ENCODE peak calls at places on chromosomes 2 and 18, in eight cellular contexts. A, G, F, H, Z, P, I and R are unnamed samples.

GRCh38 chr2:121944072-121944829 is 188.8 kb downstream of the TSN start:
- DNase-seq in F (no peak), H (peak), P (no peak), G (peak), Z (no peak), A (no peak), I (no peak), R (no peak)

GRCh38 chr2:200306969-200307811 is 697 bp downstream of the SPATS2L start:
- DNase-seq in F (no peak), A (peak), I (peak), P (peak), G (peak), Z (no peak), H (peak), R (peak)

GRCh38 chr2:66862871-66863650 is 428.1 kb downstream of the MEIS1 start:
- DNase-seq in H (no peak), I (no peak), P (no peak), A (no peak), G (peak), Z (no peak), F (no peak), R (no peak)

GRCh38 chr18:7766383-7766782 is 199.3 kb downstream of the PTPRM start:
- DNase-seq in Z (no peak), F (no peak), I (no peak), H (no peak), P (no peak), A (no peak), G (no peak), R (no peak)

GRCh38 chr2:181810823-181811695 is 80.5 kb upstream of the ITPRID2 start:
- DNase-seq in H (no peak), Z (peak), P (peak), A (no peak), G (peak), F (peak), I (peak), R (peak)

GRCh38 chr2:61722311-61722710 is 131.5 kb downstream of the FAM161A start:
- DNase-seq in F (no peak), Z (no peak), H (peak), I (no peak), G (no peak), P (no peak), A (no peak), R (no peak)

GRCh38 chr2:28296243-28296642 is 96.4 kb upstream of the FOSL2 start:
- DNase-seq in F (peak), A (no peak), H (no peak), P (no peak), G (peak), Z (no peak), I (no peak), R (no peak)

GRCh38 chr2:226738821-226739507 is 60.7 kb downstream of the IRS1 start:
- DNase-seq in Z (no peak), G (no peak), P (no peak), F (no peak), I (no peak), H (peak), A (no peak), R (no peak)

GRCh38 chr2:219178377-219179175 is 501 bp downstream of the RETREG2 start:
- DNase-seq in H (peak), P (peak), F (no peak), I (peak), G (peak), Z (no peak), A (peak), R (no peak)

GRCh38 chr18:54828290-54828871 is at the start of gene RAB27B:
- DNase-seq in A (peak), F (peak), H (peak), P (peak), I (peak), Z (peak), G (peak), R (peak)
- TF ChIP-seq CTCF in A (no peak), F (no peak), H (no peak), P (no peak), I (no peak), Z (no peak), G (no peak), R (no peak)

GRCh38 chr2:46548521-46549144 is 69.3 kb downstream of the TMEM247 start:
- DNase-seq in A (peak), H (no peak), G (no peak), F (no peak), Z (no peak), I (no peak), P (no peak), R (no peak)
- H3K4me3 ChIP-seq in A (peak), H (no peak), G (no peak), F (no peak), Z (no peak), I (no peak), P (no peak), R (peak)

DNA sequence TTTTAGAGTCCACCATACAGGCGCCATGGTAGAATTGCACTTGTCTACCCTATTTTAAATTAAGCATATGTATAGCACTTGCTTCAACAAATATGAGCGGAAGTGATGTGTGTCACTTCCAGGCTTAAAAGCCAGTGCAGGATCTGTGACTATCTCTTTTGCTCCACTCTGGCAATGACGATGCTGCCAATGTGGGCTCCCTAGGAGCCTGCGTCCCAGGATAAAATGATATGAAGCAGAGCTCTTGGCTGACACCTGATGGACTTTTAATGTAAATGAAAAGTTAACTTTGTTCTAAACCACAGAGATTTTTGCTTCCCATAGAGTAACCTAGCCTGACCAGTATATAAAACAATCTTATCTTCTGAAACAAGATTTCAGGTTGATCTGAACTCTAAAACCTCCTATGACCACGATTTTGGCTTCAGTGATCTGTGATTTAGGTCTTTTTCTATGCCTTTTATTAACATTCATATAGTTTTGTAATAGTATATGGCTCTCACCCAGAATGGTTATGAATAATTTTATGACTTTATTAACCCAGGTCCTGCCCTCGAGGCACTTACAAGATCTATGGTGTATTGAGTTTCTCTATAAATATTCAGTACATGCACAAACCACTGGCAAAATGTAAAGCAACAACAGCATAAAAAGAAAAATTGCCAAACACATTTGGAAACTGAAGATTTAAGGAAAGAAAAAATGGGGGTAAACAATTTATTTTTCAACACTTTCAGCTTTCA is 422.5 kb upstream of the PIK3C3 start:
- DNase-seq in H (no peak), P (no peak), A (no peak), F (no peak), I (no peak), Z (no peak), G (peak), R (no peak)
- TF ChIP-seq CTCF in H (no peak), P (peak), A (peak), F (no peak), I (no peak), Z (no peak), G (peak), R (no peak)

DNA sequence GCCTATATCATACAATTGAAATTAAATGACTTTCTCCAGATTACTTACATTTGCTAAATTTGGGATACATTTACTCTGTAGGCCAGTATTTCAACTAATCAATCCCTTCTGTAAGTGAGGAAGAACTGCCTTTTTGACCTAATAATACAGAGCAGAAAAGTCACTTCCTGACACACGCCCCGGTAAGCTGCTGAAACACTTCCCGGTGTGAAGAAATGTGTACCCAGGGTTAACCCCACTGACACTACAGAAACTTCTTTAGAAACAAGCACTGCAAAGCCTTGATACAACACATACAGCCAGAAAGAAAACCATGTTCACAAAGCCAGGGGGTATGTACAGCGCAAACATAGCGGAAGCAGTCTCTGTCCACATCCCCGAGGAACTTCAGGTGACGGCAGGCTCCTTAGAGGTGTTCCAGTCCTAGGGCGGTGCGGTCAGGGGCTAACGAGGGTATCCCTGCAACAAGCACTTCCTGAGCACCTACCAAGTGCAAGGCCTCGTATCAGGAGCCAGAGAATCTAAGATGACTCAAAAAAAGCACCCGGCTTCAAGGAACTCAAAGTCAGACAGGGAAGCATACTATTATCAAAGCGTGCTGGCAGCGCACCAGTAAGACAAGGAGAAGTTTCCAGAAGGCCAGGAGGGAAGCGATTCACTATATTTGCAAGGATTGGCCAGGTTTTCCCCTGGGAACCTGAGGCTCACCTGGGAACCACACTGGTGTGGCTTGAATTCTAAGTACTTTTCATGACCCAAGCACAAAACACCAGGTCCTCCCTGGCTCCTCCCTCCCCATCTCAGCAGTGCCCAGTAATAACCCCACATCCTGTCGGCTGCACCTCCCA is 46.6 kb downstream of the ZNF516 start:
- DNase-seq in F (no peak), Z (no peak), H (peak), G (no peak), P (no peak), A (no peak), I (no peak), R (no peak)
- H3K4me3 ChIP-seq in F (no peak), Z (no peak), H (no peak), G (no peak), P (no peak), A (no peak), I (no peak), R (no peak)

DNA sequence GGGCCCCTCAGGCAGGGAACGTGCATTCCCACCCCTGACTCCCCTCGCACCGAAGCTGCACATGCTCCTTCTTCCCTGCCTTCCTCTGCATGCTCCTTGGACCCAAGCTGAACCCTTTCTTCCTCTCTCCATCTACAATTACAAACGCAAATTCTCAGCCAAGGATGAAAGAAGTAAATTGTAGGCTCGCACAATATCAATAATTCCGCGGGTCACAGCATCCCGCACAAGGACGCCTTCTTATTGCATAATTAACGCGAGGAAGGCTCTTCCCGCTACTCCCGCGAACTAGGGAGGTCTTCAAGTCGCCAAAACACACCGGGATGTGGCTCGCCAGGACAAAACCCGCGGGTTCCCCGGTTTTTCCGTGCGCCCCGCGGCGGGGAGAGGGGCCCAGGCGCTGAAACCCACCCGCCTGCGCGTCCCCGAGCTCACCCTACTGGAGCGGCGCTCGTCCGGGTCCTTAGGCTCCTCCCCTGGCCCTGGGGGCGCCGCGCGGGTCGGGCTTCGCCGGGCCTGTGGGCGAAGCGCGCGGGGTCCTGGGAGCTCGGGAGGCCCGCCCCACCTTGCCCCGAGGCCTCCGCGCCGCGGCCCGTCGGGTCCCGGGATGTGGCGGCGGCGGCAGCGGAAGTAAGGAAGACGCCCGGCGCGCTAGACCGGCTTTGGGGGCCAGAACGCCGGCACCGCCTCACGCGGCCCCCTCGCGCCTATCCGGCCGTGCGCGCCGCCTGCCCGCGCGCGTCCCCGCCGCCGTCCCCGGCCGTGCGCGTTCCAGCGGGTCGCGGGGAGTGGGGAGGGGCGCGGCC is at the start of gene CHST10:
- DNase-seq in A (peak), F (no peak), H (peak), P (peak), G (peak), Z (no peak), I (peak), R (no peak)
- TF ChIP-seq CTCF in A (no peak), F (no peak), H (no peak), P (no peak), G (no peak), Z (no peak), I (no peak), R (no peak)

GRCh38 chr2:152466041-152466440 is 131.1 kb downstream of the FMNL2 start:
- DNase-seq in I (peak), P (no peak), Z (peak), H (peak), G (no peak), F (no peak), A (no peak), R (no peak)

GRCh38 chr2:152468832-152469692 is 134.1 kb downstream of the FMNL2 start:
- DNase-seq in H (no peak), F (no peak), A (peak), I (no peak), P (no peak), G (peak), Z (no peak), R (no peak)

GRCh38 chr2:152467677-152468406 is 132.9 kb downstream of the FMNL2 start:
- DNase-seq in I (no peak), F (no peak), Z (no peak), A (no peak), P (no peak), H (no peak), G (no peak), R (no peak)

GRCh38 chr2:152465541-152465940 is 130.6 kb downstream of the FMNL2 start:
- DNase-seq in A (no peak), P (no peak), I (no peak), F (no peak), H (peak), G (no peak), Z (no peak), R (no peak)

DNA sequence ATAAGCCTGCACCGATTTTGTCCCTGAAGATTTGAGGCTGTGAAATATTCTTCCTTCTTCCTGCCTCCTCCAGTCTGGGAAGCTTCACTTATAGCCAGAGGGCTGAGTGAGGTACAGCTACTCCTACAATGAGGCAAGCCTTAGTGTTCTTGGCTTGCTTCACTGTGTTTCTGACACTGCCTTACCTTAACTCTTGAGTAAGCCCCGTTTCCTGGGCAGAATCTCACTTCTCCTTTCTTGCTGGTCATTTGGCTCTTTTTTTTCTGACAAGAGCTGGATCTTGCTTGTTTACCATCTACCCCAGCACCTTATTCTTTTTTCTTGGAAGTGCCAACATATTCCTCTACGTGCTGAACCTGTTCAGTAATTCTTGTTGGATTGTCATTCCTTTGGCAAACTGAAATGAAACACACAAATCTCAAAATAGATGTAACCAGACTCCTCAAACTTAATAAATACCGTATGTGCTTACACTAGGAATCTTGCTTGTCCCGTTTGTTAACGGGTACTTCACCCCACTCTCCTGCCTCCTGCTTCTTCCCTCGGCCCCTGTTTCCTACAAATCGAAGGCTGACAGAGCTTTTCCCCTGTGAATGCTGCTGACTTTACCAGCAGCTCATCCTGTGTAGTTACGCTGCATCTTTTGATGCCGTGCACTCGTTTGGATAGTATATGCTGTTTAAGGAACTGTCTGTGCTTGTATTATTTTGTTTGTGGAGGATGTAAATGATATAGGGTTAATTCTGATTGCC is 132.1 kb downstream of the FMNL2 start:
- DNase-seq in G (no peak), Z (no peak), H (peak), I (no peak), A (peak), P (no peak), F (no peak), R (no peak)
- H3K4me3 ChIP-seq in G (no peak), Z (no peak), H (peak), I (no peak), A (peak), P (no peak), F (no peak), R (no peak)